ENCODE peak calls at places on chromosomes 2 and 18, in nine cellular contexts. One of them, this sample, is unnamed.

GRCh38 chr18:31684279-31685096 is at the start of gene B4GALT6:
- DNase-seq in uterus: no peak
- DNase-seq in NCI-H748 treated with DMSO at 0.1 percent for 48 hours: peak; percentile 40
- DNase-seq in prostate gland: peak; percentile 12
- DNase-seq in stimulated activated CD4-positive, alpha-beta T cell treated with anti-CD3 and anti-CD28 coated beads, Interleukin-12 subunit alpha, Interleukin-12 subunit beta, amount 100 ng/mL, for 48 hours: no peak
- DNase-seq in endothelial cell: peak; percentile 73
- DNase-seq in GDM1: peak; percentile 58
- DNase-seq in iris pigment epithelial cell: peak; percentile 36
- DNase-seq in A673: no peak
- DNase-seq in this sample: no peak

GRCh38 chr2:178229927-178230326 is 35.6 kb downstream of the OSBPL6 start:
- DNase-seq in A673: no peak
- DNase-seq in stimulated activated CD4-positive, alpha-beta T cell treated with anti-CD3 and anti-CD28 coated beads, Interleukin-12 subunit alpha, Interleukin-12 subunit beta, amount 100 ng/mL, for 48 hours: no peak
- DNase-seq in NCI-H748 treated with DMSO at 0.1 percent for 48 hours: no peak
- DNase-seq in uterus: no peak
- DNase-seq in prostate gland: no peak
- DNase-seq in GDM1: peak; percentile 2
- DNase-seq in iris pigment epithelial cell: no peak
- DNase-seq in endothelial cell: no peak
- DNase-seq in this sample: peak; percentile 11

GRCh38 chr2:188142636-188143035 is 149.0 kb upstream of the GULP1 start:
- DNase-seq in NCI-H748 treated with DMSO at 0.1 percent for 48 hours: no peak
- DNase-seq in endothelial cell: no peak
- DNase-seq in GDM1: no peak
- DNase-seq in uterus: no peak
- DNase-seq in prostate gland: no peak
- DNase-seq in iris pigment epithelial cell: peak; percentile 44
- DNase-seq in A673: no peak
- DNase-seq in stimulated activated CD4-positive, alpha-beta T cell treated with anti-CD3 and anti-CD28 coated beads, Interleukin-12 subunit alpha, Interleukin-12 subunit beta, amount 100 ng/mL, for 48 hours: no peak
- DNase-seq in this sample: no peak

GRCh38 chr2:234608946-234609345 is 112.1 kb upstream of the ARL4C start:
- DNase-seq in prostate gland: no peak
- DNase-seq in iris pigment epithelial cell: no peak
- DNase-seq in A673: no peak
- DNase-seq in uterus: no peak
- DNase-seq in NCI-H748 treated with DMSO at 0.1 percent for 48 hours: no peak
- DNase-seq in stimulated activated CD4-positive, alpha-beta T cell treated with anti-CD3 and anti-CD28 coated beads, Interleukin-12 subunit alpha, Interleukin-12 subunit beta, amount 100 ng/mL, for 48 hours: no peak
- DNase-seq in endothelial cell: no peak
- DNase-seq in GDM1: no peak
- DNase-seq in this sample: no peak

GRCh38 chr2:230134496-230135073 is 65.9 kb upstream of the SLC16A14 start:
- DNase-seq in stimulated activated CD4-positive, alpha-beta T cell treated with anti-CD3 and anti-CD28 coated beads, Interleukin-12 subunit alpha, Interleukin-12 subunit beta, amount 100 ng/mL, for 48 hours: no peak
- DNase-seq in iris pigment epithelial cell: peak; percentile 88
- DNase-seq in NCI-H748 treated with DMSO at 0.1 percent for 48 hours: no peak
- DNase-seq in prostate gland: no peak
- DNase-seq in endothelial cell: no peak
- DNase-seq in uterus: no peak
- DNase-seq in GDM1: no peak
- DNase-seq in A673: no peak
- DNase-seq in this sample: peak; percentile 99

GRCh38 chr2:187169108-187169713 is 278.8 kb downstream of the CALCRL start:
- DNase-seq in GDM1: no peak
- DNase-seq in uterus: no peak
- DNase-seq in NCI-H748 treated with DMSO at 0.1 percent for 48 hours: no peak
- DNase-seq in stimulated activated CD4-positive, alpha-beta T cell treated with anti-CD3 and anti-CD28 coated beads, Interleukin-12 subunit alpha, Interleukin-12 subunit beta, amount 100 ng/mL, for 48 hours: no peak
- DNase-seq in A673: peak; percentile 6
- DNase-seq in endothelial cell: no peak
- DNase-seq in prostate gland: no peak
- DNase-seq in iris pigment epithelial cell: no peak
- DNase-seq in this sample: no peak

GRCh38 chr18:53193870-53194269 is 853.9 kb downstream of the DCC start:
- DNase-seq in prostate gland: no peak
- DNase-seq in uterus: no peak
- DNase-seq in NCI-H748 treated with DMSO at 0.1 percent for 48 hours: no peak
- DNase-seq in stimulated activated CD4-positive, alpha-beta T cell treated with anti-CD3 and anti-CD28 coated beads, Interleukin-12 subunit alpha, Interleukin-12 subunit beta, amount 100 ng/mL, for 48 hours: no peak
- DNase-seq in iris pigment epithelial cell: no peak
- DNase-seq in endothelial cell: no peak
- DNase-seq in GDM1: no peak
- DNase-seq in A673: no peak
- DNase-seq in this sample: no peak

GRCh38 chr2:165790461-165790860 is 3.6 kb downstream of the GALNT3 start:
- DNase-seq in uterus: no peak
- DNase-seq in A673: no peak
- DNase-seq in prostate gland: no peak
- DNase-seq in endothelial cell: no peak
- DNase-seq in stimulated activated CD4-positive, alpha-beta T cell treated with anti-CD3 and anti-CD28 coated beads, Interleukin-12 subunit alpha, Interleukin-12 subunit beta, amount 100 ng/mL, for 48 hours: no peak
- DNase-seq in GDM1: no peak
- DNase-seq in iris pigment epithelial cell: peak; percentile 14
- DNase-seq in NCI-H748 treated with DMSO at 0.1 percent for 48 hours: no peak
- DNase-seq in this sample: no peak

GRCh38 chr2:10007921-10008808 is 35.2 kb upstream of the KLF11 start:
- DNase-seq in endothelial cell: no peak
- DNase-seq in iris pigment epithelial cell: no peak
- DNase-seq in A673: no peak
- DNase-seq in prostate gland: no peak
- DNase-seq in stimulated activated CD4-positive, alpha-beta T cell treated with anti-CD3 and anti-CD28 coated beads, Interleukin-12 subunit alpha, Interleukin-12 subunit beta, amount 100 ng/mL, for 48 hours: no peak
- DNase-seq in GDM1: no peak
- DNase-seq in NCI-H748 treated with DMSO at 0.1 percent for 48 hours: no peak
- DNase-seq in uterus: no peak
- DNase-seq in this sample: no peak

GRCh38 chr2:149148195-149149006 is 109.9 kb downstream of the LYPD6B start:
- DNase-seq in endothelial cell: no peak
- DNase-seq in NCI-H748 treated with DMSO at 0.1 percent for 48 hours: no peak
- DNase-seq in prostate gland: no peak
- DNase-seq in A673: peak; percentile 34
- DNase-seq in stimulated activated CD4-positive, alpha-beta T cell treated with anti-CD3 and anti-CD28 coated beads, Interleukin-12 subunit alpha, Interleukin-12 subunit beta, amount 100 ng/mL, for 48 hours: no peak
- DNase-seq in iris pigment epithelial cell: no peak
- DNase-seq in GDM1: no peak
- DNase-seq in uterus: no peak
- DNase-seq in this sample: no peak

This sample was measured in GF-D8.